ENCODE peak calls at places on chromosomes 1 and 21, in six cellular contexts. J, G, Z, K, S and N are unnamed samples.

GRCh38 chr1:245129811-245130210 is 25.0 kb upstream of the KIF26B start:
- DNase-seq in J (no peak), G (no peak), Z (no peak), K (peak), S (no peak), N (no peak)

GRCh38 chr1:188652678-188653077 is 1823.9 kb downstream of the PLA2G4A start:
- DNase-seq in J (no peak), G (no peak), Z (no peak), K (peak), S (no peak), N (no peak)

GRCh38 chr1:228852015-228852414 is 116.7 kb downstream of the RHOU start:
- DNase-seq in J (no peak), G (no peak), Z (no peak), K (no peak), S (no peak), N (no peak)

GRCh38 chr1:233016798-233017197 is 66.4 kb downstream of the NTPCR start:
- DNase-seq in J (no peak), G (no peak), Z (no peak), K (peak), S (no peak), N (no peak)

GRCh38 chr21:44454747-44455523 is at the start of gene LRRC3:
- DNase-seq in J (peak), G (peak), Z (peak), K (peak), S (peak), N (peak)

GRCh38 chr1:94698759-94699502 is 121.2 kb upstream of the SLC44A3 start:
- DNase-seq in J (peak), G (no peak), Z (no peak), K (peak), S (no peak), N (no peak)

GRCh38 chr1:17436380-17437174 is 2.9 kb downstream of the RCC2 start:
- DNase-seq in J (no peak), G (no peak), Z (no peak), K (no peak), S (peak), N (no peak)

GRCh38 chr21:38806942-38807284 is 1.2 kb downstream of the ETS2 start:
- DNase-seq in J (no peak), G (no peak), Z (no peak), K (peak), S (no peak), N (no peak)

GRCh38 chr1:187840557-187840956 is 1011.8 kb downstream of the PLA2G4A start:
- DNase-seq in J (no peak), G (no peak), Z (no peak), K (peak), S (no peak), N (no peak)

GRCh38 chr21:32413697-32414578 is 1.4 kb downstream of the EVA1C start:
- DNase-seq in J (peak), G (no peak), Z (no peak), K (no peak), S (no peak), N (no peak)

GRCh38 chr1:204507317-204508105 is 8.7 kb upstream of the MDM4 start:
- DNase-seq in J (peak), G (no peak), Z (peak), K (peak), S (peak), N (peak)

GRCh38 chr1:104190821-104191220 is 441.1 kb downstream of the AMY1C start:
- DNase-seq in J (no peak), G (no peak), Z (no peak), K (no peak), S (no peak), N (no peak)

GRCh38 chr21:25107708-25108107 is 499.6 kb downstream of the MRPL39 start:
- DNase-seq in J (peak), G (no peak), Z (no peak), K (peak), S (no peak), N (no peak)

GRCh38 chr21:19048088-19048672 is 644.6 kb upstream of the TMPRSS15 start:
- DNase-seq in J (no peak), G (no peak), Z (no peak), K (no peak), S (no peak), N (no peak)

GRCh38 chr1:236259043-236259442 is 22.7 kb downstream of the ERO1B start:
- DNase-seq in J (no peak), G (no peak), Z (no peak), K (no peak), S (no peak), N (no peak)

GRCh38 chr1:3106216-3106615 is 37.2 kb downstream of the PRDM16 start:
- DNase-seq in J (no peak), G (no peak), Z (no peak), K (no peak), S (no peak), N (no peak)

GRCh38 chr1:43329995-43330751 is 7.4 kb upstream of the MPL start:
- DNase-seq in J (peak), G (no peak), Z (peak), K (peak), S (no peak), N (no peak)

GRCh38 chr1:171901245-171901644 is 59.9 kb downstream of the DNM3 start:
- DNase-seq in J (no peak), G (no peak), Z (no peak), K (no peak), S (no peak), N (no peak)

GRCh38 chr1:30103708-30104107 is 619.7 kb downstream of the MATN1 start:
- DNase-seq in J (no peak), G (no peak), Z (no peak), K (no peak), S (no peak), N (no peak)

GRCh38 chr1:27849951-27850350 is 19.4 kb downstream of the PPP1R8 start:
- DNase-seq in J (no peak), G (no peak), Z (no peak), K (no peak), S (no peak), N (no peak)

GRCh38 chr1:32470991-32471694 is 6.3 kb downstream of the ZBTB8B start:
- DNase-seq in J (peak), G (no peak), Z (no peak), K (no peak), S (peak), N (no peak)

GRCh38 chr1:204828352-204828850 is 42.3 kb upstream of the NFASC start:
- DNase-seq in J (peak), G (no peak), Z (peak), K (no peak), S (peak), N (peak)

GRCh38 chr1:40708750-40709099 is 17.2 kb downstream of the NFYC start:
- DNase-seq in J (peak), G (no peak), Z (no peak), K (peak), S (no peak), N (no peak)

GRCh38 chr21:42056996-42057689 is 14.0 kb upstream of the UMODL1 start:
- DNase-seq in J (peak), G (no peak), Z (no peak), K (peak), S (no peak), N (no peak)

GRCh38 chr1:173122958-173123852 is 72.5 kb upstream of the TNFSF18 start:
- DNase-seq in J (peak), G (no peak), Z (no peak), K (peak), S (no peak), N (no peak)

GRCh38 chr1:204494281-204495077 is at the start of gene PIK3C2B:
- DNase-seq in J (peak), G (peak), Z (peak), K (peak), S (peak), N (peak)

GRCh38 chr1:231776006-231776707 is 149.6 kb downstream of the DISC1 start:
- DNase-seq in J (peak), G (no peak), Z (no peak), K (peak), S (no peak), N (no peak)

GRCh38 chr21:32772281-32773047 is 909 bp upstream of the PAXBP1 start:
- DNase-seq in J (peak), G (peak), Z (peak), K (peak), S (no peak), N (no peak)

GRCh38 chr1:245091818-245092637 is 62.8 kb upstream of the KIF26B start:
- DNase-seq in J (peak), G (no peak), Z (no peak), K (peak), S (no peak), N (no peak)

GRCh38 chr1:184789899-184790298 is 35.2 kb upstream of the EDEM3 start:
- DNase-seq in J (no peak), G (no peak), Z (no peak), K (no peak), S (no peak), N (no peak)

GRCh38 chr1:156488566-156489165 is 11.9 kb downstream of the MEF2D start:
- DNase-seq in J (no peak), G (no peak), Z (no peak), K (no peak), S (no peak), N (no peak)

GRCh38 chr1:25572708-25573590 is 29.5 kb downstream of the LDLRAP1 start:
- DNase-seq in J (peak), G (no peak), Z (peak), K (peak), S (peak), N (no peak)

GRCh38 chr1:11952455-11953109 is 18.1 kb downstream of the PLOD1 start:
- DNase-seq in J (peak), G (no peak), Z (no peak), K (no peak), S (no peak), N (no peak)